ENCODE peak calls at places on chromosome 20, in six cellular contexts. A is GM20000, J is right atrium auricular region, S is HFFc6, G is heart right ventricle, W is colonic mucosa. T is an unnamed sample.
A peak's percentile ranks its signal among the peaks of the same experiment; 100 is the strongest.

GRCh38 chr20:21173496-21174025 is 47.7 kb downstream of the KIZ start:
- DNase-seq in A (no peak), J (no peak), S (no peak), G (no peak), W (no peak), T (no peak)

GRCh38 chr20:52744441-52744840 is 227.7 kb upstream of the TSHZ2 start:
- DNase-seq in A (no peak), J (no peak), S (no peak), G (no peak), W (no peak), T (no peak)

GRCh38 chr20:10669843-10670446 is 3.9 kb downstream of the JAG1 start:
- DNase-seq in A (no peak), J (peak; percentile 52), S (no peak), G (no peak), W (no peak), T (no peak)

GRCh38 chr20:56627122-56628014 is 1.7 kb upstream of the TFAP2C start:
- DNase-seq in A (peak; percentile 37), J (no peak), S (no peak), G (no peak), W (no peak), T (no peak)

GRCh38 chr20:6909608-6910007 is 142.1 kb downstream of the BMP2 start:
- DNase-seq in A (no peak), J (no peak), S (no peak), G (no peak), W (no peak), T (no peak)

GRCh38 chr20:17314262-17314661 is 87.4 kb downstream of the PCSK2 start:
- DNase-seq in A (no peak), J (no peak), S (no peak), G (no peak), W (no peak), T (no peak)

GRCh38 chr20:25532015-25532751 is 53.1 kb downstream of the NINL start:
- DNase-seq in A (no peak), J (no peak), S (no peak), G (no peak), W (no peak), T (no peak)

GRCh38 chr20:43840382-43841070 is 74.1 kb upstream of the TOX2 start:
- DNase-seq in A (peak; percentile 72), J (peak; percentile 7), S (no peak), G (no peak), W (peak; percentile 19), T (no peak)

GRCh38 chr20:42018979-42019378 is 400.8 kb upstream of the CHD6 start:
- DNase-seq in A (no peak), J (no peak), S (no peak), G (no peak), W (no peak), T (no peak)
- TF ChIP-seq CTCF in A (no peak), J (no peak), S (no peak), G (no peak), W (no peak), T (no peak)

DNA sequence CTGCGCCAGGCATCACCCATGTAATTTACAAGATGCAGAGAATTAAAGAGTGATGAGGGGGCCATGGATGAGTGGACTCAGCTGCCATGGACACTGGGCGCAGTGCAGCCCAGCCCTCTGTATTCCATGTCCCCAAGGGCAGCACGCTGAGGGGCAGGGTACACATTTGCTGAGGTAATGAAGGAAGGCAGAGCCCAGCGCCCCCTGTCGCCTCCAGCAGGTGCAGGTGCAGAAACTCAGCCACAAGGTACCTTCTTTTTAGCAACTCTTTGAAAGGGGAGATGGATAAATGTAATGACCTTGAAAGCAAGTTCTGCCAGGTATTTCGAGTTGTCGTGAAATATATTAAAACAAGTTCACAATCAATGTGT is 7.1 kb downstream of the CD93 start:
- DNase-seq in A (no peak), J (no peak), S (no peak), G (no peak), W (no peak), T (no peak)
- TF ChIP-seq CTCF in A (peak; percentile 29), J (no peak), S (peak; percentile 63), G (no peak), W (no peak), T (no peak)

GRCh38 chr20:33882018-33882417 is 70.9 kb downstream of the CHMP4B start:
- DNase-seq in A (no peak), J (no peak), S (no peak), G (no peak), W (no peak), T (no peak)

GRCh38 chr20:33882481-33882880 is 71.3 kb downstream of the CHMP4B start:
- DNase-seq in A (no peak), J (no peak), S (no peak), G (no peak), W (no peak), T (no peak)

GRCh38 chr20:33880396-33880795 is 69.2 kb downstream of the CHMP4B start:
- DNase-seq in A (no peak), J (no peak), S (no peak), G (no peak), W (no peak), T (no peak)

GRCh38 chr20:33884633-33885032 is 73.5 kb downstream of the CHMP4B start:
- DNase-seq in A (no peak), J (no peak), S (no peak), G (no peak), W (no peak), T (no peak)

DNA sequence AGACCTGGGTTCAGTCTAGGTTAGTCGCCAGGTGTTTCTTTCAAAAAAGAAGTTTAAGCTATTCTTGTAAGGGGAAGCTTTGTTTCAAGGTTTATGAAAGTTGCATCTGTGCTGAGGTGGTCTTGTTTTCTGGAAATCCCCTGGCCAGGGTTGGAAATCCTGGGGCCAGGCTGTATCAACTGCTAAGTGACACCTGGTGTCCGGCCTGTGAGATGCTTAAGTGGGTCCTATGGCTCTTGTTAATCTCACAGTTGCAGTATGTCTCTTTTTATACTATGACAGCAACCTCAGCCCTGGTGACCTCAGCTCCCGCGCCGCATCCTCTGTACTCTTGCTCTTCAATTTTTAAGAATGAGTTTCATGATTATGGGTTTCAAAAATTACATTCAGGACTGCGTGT is 72.0 kb downstream of the CHMP4B start:
- DNase-seq in A (peak; percentile 79), J (no peak), S (no peak), G (no peak), W (no peak), T (no peak)
- TF ChIP-seq CTCF in A (no peak), J (no peak), S (no peak), G (no peak), W (no peak), T (no peak)

GRCh38 chr20:63572788-63573738 is 976 bp downstream of the HELZ2 start:
- DNase-seq in A (no peak), J (no peak), S (no peak), G (no peak), W (no peak), T (no peak)
- TF ChIP-seq CTCF in A (peak; percentile 22), J (no peak), S (peak; percentile 53), G (no peak), W (no peak), T (peak; percentile 18)

GRCh38 chr20:39778847-39779641 is 816.9 kb downstream of the DHX35 start:
- DNase-seq in A (no peak), J (no peak), S (no peak), G (no peak), W (no peak), T (peak; percentile 14)
- TF ChIP-seq CTCF in A (no peak), J (no peak), S (no peak), G (no peak), W (no peak), T (peak; percentile 39)

DNA sequence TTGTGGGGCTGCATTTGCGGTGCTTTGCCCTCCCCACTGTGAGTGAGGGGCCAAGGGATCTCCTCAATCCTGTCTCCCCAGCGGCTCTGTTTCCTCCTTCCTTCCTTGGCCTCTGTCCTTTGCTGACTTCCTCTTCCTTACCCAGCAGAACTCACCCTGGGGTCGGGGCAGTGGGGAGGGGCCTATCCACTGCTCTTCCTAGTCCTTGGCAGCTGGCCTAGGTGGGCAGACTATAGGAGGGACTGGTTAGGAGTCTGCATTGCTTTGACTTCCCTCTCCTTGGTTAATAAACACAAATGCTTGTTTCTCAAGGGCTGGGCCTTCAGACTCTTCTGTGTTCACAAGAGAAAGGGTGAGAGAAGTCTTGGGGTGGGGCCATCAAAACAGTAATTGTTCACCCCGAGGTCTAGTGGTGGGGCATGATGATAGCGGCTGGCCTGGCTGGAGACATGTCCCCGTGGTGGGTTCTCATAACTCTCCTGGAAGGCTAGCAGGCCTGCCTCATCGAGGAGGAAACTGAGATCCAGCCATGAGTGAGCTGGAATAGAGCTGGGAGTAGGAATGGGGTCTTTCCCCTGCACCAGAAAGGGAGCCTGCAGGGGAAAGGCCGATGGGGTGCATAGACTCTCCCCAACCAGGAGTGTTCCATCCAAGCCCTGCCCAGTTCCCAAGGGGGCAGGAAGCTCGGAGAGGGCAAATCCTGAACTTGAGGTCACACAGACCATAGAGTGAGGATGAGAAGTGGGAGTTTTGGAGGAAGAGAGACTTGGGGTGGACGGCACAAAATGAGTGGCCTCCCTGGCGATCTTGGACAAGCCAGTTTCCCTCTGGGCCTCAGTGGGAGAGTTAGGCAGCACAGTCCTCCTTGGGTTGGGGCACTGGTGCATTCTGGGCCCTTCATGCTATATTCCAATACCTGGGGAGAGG is 12.7 kb downstream of the FAM110A start:
- DNase-seq in A (no peak), J (no peak), S (no peak), G (no peak), W (no peak), T (no peak)
- TF ChIP-seq CTCF in A (no peak), J (no peak), S (no peak), G (no peak), W (no peak), T (no peak)

DNA sequence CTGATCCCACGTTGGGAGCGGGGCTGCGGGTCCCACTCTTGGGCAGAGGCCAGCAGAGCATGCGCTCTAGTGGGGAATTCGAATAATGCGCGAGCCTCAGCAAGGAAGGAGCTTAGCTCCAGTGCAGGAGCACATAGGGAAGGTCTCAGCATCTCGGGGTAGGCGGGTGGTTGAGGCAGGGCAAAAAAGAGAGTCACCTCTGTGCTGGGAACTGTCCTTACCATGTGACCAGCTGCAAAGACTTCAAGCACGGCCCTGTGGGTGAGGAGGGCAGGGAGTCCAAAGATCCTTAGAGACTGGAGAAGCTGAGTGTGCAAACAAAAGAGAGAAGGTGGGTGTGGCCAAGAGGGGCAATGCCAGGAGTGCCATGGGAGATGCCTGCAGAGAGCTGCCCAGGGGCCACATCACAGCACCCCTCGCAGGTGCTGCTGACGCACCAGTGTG is 79.2 kb upstream of the CD93 start:
- DNase-seq in A (no peak), J (no peak), S (no peak), G (no peak), W (peak; percentile 74), T (no peak)
- TF ChIP-seq CTCF in A (no peak), J (no peak), S (peak; percentile 26), G (no peak), W (no peak), T (no peak)

DNA sequence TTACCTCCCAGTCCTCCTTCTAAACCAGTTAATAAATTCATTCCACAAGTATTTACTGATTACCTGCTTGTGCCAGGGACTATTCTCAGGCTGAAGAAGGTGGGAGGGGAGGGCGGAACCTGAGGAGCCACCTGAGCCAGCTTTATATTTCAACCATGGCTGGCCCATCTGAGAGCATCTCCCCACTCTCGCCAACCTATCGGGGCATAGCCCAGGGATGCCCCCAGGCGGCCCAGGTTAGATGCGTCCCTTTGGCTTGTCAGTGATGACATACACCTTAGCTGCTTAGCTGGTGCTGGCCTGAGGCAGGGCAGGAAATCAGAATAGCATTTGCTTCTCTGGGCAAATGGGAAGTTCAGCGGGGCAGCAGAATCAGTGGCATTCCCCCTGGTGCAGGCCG is 4.9 kb upstream of the AAR2 start:
- DNase-seq in A (no peak), J (no peak), S (no peak), G (no peak), W (no peak), T (no peak)
- TF ChIP-seq CTCF in A (no peak), J (no peak), S (no peak), G (no peak), W (no peak), T (no peak)

GRCh38 chr20:34536798-34537394 is 20.7 kb downstream of the DYNLRB1 start:
- DNase-seq in A (no peak), J (no peak), S (no peak), G (peak; percentile 61), W (peak; percentile 71), T (peak; percentile 39)
- TF ChIP-seq CTCF in A (peak; percentile 44), J (peak; percentile 56), S (peak; percentile 64), G (peak; percentile 53), W (peak; percentile 37), T (peak; percentile 47)

T was measured in AG10803.